ENCODE peak calls at places on chromosomes 3 and 15, in four cellular contexts. G is astrocyte, B is choroid plexus epithelial cell, V is uterus. W is an unnamed sample.

GRCh38 chr3:64848822-64849221 is 161.0 kb upstream of the ADAMTS9 start:
- DNase-seq in G (no peak), B (peak), V (no peak), W (peak)

GRCh38 chr15:77221708-77222107 is 150.8 kb upstream of the TSPAN3 start:
- DNase-seq in G (no peak), B (no peak), V (no peak), W (no peak)

GRCh38 chr3:174342941-174343431 is 516.1 kb upstream of the NAALADL2 start:
- DNase-seq in G (peak), B (peak), V (no peak), W (peak)

GRCh38 chr15:76012021-76012551 is at the start of gene NRG4:
- DNase-seq in G (no peak), B (peak), V (no peak), W (peak)

GRCh38 chr3:160830792-160831191 is 74.8 kb downstream of the PPM1L start:
- DNase-seq in G (no peak), B (peak), V (no peak), W (peak)

GRCh38 chr3:124351430-124352142 is 359.7 kb upstream of the ROPN1 start:
- DNase-seq in G (peak), B (peak), V (no peak), W (peak)

GRCh38 chr3:46276497-46277099 is 34.3 kb downstream of the CCR3 start:
- DNase-seq in G (no peak), B (peak), V (peak), W (peak)

GRCh38 chr3:50542177-50543034 is 25.1 kb downstream of the C3orf18 start:
- DNase-seq in G (peak), B (peak), V (peak), W (peak)

GRCh38 chr15:95362306-95362705 is 968.2 kb upstream of the NR2F2 start:
- DNase-seq in G (no peak), B (no peak), V (no peak), W (no peak)

GRCh38 chr15:61115241-61115640 is 113.9 kb downstream of the RORA start:
- DNase-seq in G (peak), B (no peak), V (no peak), W (no peak)

GRCh38 chr3:29481249-29481648 is 200.4 kb downstream of the RBMS3 start:
- DNase-seq in G (no peak), B (no peak), V (no peak), W (no peak)

GRCh38 chr3:30604091-30604490 is 2.3 kb upstream of the TGFBR2 start:
- DNase-seq in G (no peak), B (peak), V (no peak), W (peak)

GRCh38 chr15:61824291-61824690 is 236.0 kb downstream of the VPS13C start:
- DNase-seq in G (no peak), B (no peak), V (no peak), W (no peak)

DNA sequence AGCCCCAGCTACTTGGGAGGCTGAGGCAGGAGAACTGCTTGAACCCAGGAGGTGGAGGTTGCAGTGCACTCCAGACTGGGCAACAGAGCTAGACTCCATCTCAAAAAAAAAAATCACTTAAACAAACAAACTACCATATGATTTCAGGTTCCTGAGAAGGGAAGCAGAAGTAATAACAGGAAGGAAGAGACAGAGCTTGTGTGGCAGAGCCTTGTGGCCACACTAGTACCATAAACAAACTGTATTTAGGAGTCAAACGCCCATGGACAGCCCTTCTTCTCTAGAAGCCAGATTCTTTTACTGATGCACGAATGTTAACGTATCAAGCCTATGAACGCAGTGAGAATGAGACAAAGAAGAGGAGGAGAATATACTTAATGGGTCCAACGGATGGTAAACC is 12.0 kb downstream of the MTMR10 start:
- DNase-seq in G (no peak), B (no peak), V (no peak), W (no peak)
- TF ChIP-seq CTCF in G (no peak), B (no peak), V (no peak), W (no peak)

GRCh38 chr3:10555263-10555662 is 49.9 kb upstream of the ATP2B2 start:
- DNase-seq in G (no peak), B (no peak), V (no peak), W (no peak)
- H3K4me3 ChIP-seq in G (no peak), B (no peak), V (no peak), W (no peak)

GRCh38 chr3:127865941-127866340 is 43.6 kb upstream of the MGLL start:
- DNase-seq in G (peak), B (peak), V (no peak), W (peak)
- TF ChIP-seq CTCF in G (peak), B (peak), V (no peak), W (peak)

GRCh38 chr15:96771035-96771434 is 440.5 kb downstream of the NR2F2 start:
- DNase-seq in G (no peak), B (no peak), V (no peak), W (no peak)
- H3K4me3 ChIP-seq in G (no peak), B (no peak), V (no peak), W (no peak)

GRCh38 chr15:98647774-98648653 is at the start of gene IGF1R:
- DNase-seq in G (peak), B (peak), V (peak), W (peak)
- TF ChIP-seq CTCF in G (no peak), B (peak), V (peak), W (no peak)

DNA sequence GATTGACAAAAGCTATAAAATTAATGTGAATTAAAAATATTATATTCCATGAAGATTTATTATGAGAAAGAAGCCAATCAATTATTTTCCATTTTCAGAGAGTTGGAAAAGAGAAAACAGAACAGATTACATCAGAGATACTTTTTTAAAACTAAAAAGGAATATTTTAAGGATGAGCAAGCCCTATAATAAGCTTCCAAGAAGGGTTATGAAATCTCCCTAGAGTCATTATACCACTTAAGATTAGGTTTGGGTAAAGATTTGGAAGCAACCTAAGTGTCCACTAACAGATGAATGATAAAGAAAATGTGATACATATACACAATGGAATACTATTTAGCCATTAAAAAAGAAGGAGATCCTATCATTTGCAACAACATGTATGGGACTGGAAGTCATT is 51.6 kb upstream of the FSIP1 start:
- DNase-seq in G (peak), B (peak), V (no peak), W (peak)
- H3K4me3 ChIP-seq in G (no peak), B (no peak), V (no peak), W (no peak)